ENCODE peak calls at places on chromosomes 16 and 17, in ten cellular contexts. S, L, A, W, P, F, C, K, G and M are unnamed samples.

GRCh38 chr17:58491510-58492045 is 3.4 kb upstream of the HSF5 start:
- DNase-seq in S (no peak), L (no peak), A (no peak), W (no peak), P (no peak), F (no peak), C (no peak), K (no peak), G (no peak), M (no peak)

GRCh38 chr17:50935201-50936124 is 69.3 kb upstream of the TOB1 start:
- DNase-seq in S (no peak), L (no peak), A (no peak), W (no peak), P (no peak), F (peak), C (peak), K (no peak), G (peak), M (peak)

GRCh38 chr17:41324180-41325075 is 8.9 kb upstream of the KRTAP17-1 start:
- DNase-seq in S (no peak), L (no peak), A (peak), W (no peak), P (no peak), F (no peak), C (no peak), K (no peak), G (no peak), M (no peak)

GRCh38 chr16:23898682-23899430 is 63.1 kb downstream of the PRKCB start:
- DNase-seq in S (no peak), L (no peak), A (no peak), W (no peak), P (no peak), F (no peak), C (no peak), K (no peak), G (no peak), M (no peak)

GRCh38 chr17:39676198-39676819 is 8.1 kb downstream of the PNMT start:
- DNase-seq in S (no peak), L (no peak), A (no peak), W (no peak), P (no peak), F (peak), C (no peak), K (no peak), G (peak), M (no peak)

GRCh38 chr17:82981141-82981540 is 98.3 kb upstream of the METRNL start:
- DNase-seq in S (no peak), L (no peak), A (no peak), W (no peak), P (no peak), F (no peak), C (no peak), K (no peak), G (no peak), M (no peak)

GRCh38 chr17:1764274-1764673 is 2.4 kb downstream of the SERPINF1 start:
- DNase-seq in S (peak), L (no peak), A (no peak), W (no peak), P (peak), F (peak), C (no peak), K (no peak), G (no peak), M (peak)

GRCh38 chr16:3461120-3461519 is 17.6 kb downstream of the NAA60 start:
- DNase-seq in S (no peak), L (no peak), A (no peak), W (no peak), P (no peak), F (no peak), C (no peak), K (no peak), G (no peak), M (no peak)

GRCh38 chr16:52498640-52499039 is 48.3 kb downstream of the TOX3 start:
- DNase-seq in S (no peak), L (no peak), A (no peak), W (no peak), P (no peak), F (no peak), C (no peak), K (no peak), G (no peak), M (no peak)

GRCh38 chr17:40474419-40475002 is 26.9 kb downstream of the TNS4 start:
- DNase-seq in S (peak), L (no peak), A (no peak), W (peak), P (no peak), F (no peak), C (no peak), K (no peak), G (no peak), M (no peak)

GRCh38 chr17:37028040-37028439 is 79.3 kb downstream of the AATF start:
- DNase-seq in S (no peak), L (no peak), A (no peak), W (no peak), P (no peak), F (no peak), C (no peak), K (no peak), G (no peak), M (no peak)

GRCh38 chr17:39327109-39327508 is 74.3 kb downstream of the FBXL20 start:
- DNase-seq in S (no peak), L (no peak), A (no peak), W (no peak), P (no peak), F (no peak), C (no peak), K (no peak), G (no peak), M (no peak)

GRCh38 chr16:14321542-14321941 is 250.4 kb downstream of the MRTFB start:
- DNase-seq in S (no peak), L (no peak), A (no peak), W (no peak), P (no peak), F (peak), C (no peak), K (no peak), G (no peak), M (peak)

GRCh38 chr16:68893710-68894705 is 50.7 kb downstream of the TANGO6 start:
- DNase-seq in S (peak), L (peak), A (peak), W (peak), P (no peak), F (no peak), C (no peak), K (no peak), G (peak), M (no peak)

GRCh38 chr17:14306602-14307001 is 5.7 kb downstream of the HS3ST3B1 start:
- DNase-seq in S (peak), L (no peak), A (no peak), W (no peak), P (no peak), F (no peak), C (no peak), K (no peak), G (no peak), M (no peak)

GRCh38 chr16:58471209-58471975 is 28.6 kb upstream of the NDRG4 start:
- DNase-seq in S (no peak), L (no peak), A (no peak), W (no peak), P (no peak), F (no peak), C (no peak), K (no peak), G (no peak), M (peak)

GRCh38 chr17:37802712-37803416 is 58.0 kb upstream of the HNF1B start:
- DNase-seq in S (peak), L (no peak), A (no peak), W (no peak), P (no peak), F (no peak), C (peak), K (no peak), G (no peak), M (peak)

GRCh38 chr16:35751191-35751941 is 2292.0 kb downstream of the TP53TG3F start:
- DNase-seq in S (no peak), L (no peak), A (no peak), W (no peak), P (no peak), F (no peak), C (no peak), K (no peak), G (no peak), M (no peak)

GRCh38 chr17:57518587-57519118 is 226.4 kb downstream of the CCDC182 start:
- DNase-seq in S (no peak), L (no peak), A (no peak), W (no peak), P (no peak), F (peak), C (no peak), K (no peak), G (peak), M (no peak)

GRCh38 chr16:86478779-86479178 is 31.5 kb upstream of the FOXF1 start:
- DNase-seq in S (no peak), L (no peak), A (no peak), W (no peak), P (no peak), F (no peak), C (no peak), K (no peak), G (no peak), M (no peak)

GRCh38 chr16:84966150-84966447 is 45.2 kb downstream of the ZDHHC7 start:
- DNase-seq in S (no peak), L (no peak), A (no peak), W (no peak), P (no peak), F (no peak), C (no peak), K (no peak), G (no peak), M (no peak)